ENCODE peak calls at places on chromosomes 13 and 19, in ten cellular contexts. X is stimulated activated CD4-positive, alpha-beta T cell treated with anti-CD3 and anti-CD28 coated beads, Interleukin-12 subunit alpha, Interleukin-12 subunit beta, amount 100 ng/mL, for 24 hours; C is fibroblast of pulmonary artery; Z is caudate nucleus; R is amniotic epithelial cell; I is natural killer cell; N is T-cell; B is IMR-90; M is H54; L is T1000. T is an unnamed sample.

GRCh38 chr13:97266328-97266727 is 44.2 kb downstream of the MBNL2 start:
- DNase-seq in L (no peak), Z (no peak), M (no peak), X (no peak), R (no peak), B (no peak), N (no peak), I (no peak), C (no peak), T (no peak)

GRCh38 chr19:3463039-3463958 is 17.0 kb downstream of the SMIM24 start:
- DNase-seq in C (no peak), Z (no peak), N (no peak), I (no peak), B (no peak), R (no peak), M (no peak), X (no peak), L (no peak), T (no peak)

GRCh38 chr13:30373727-30374126 is 48.6 kb upstream of the UBE2L5 start:
- DNase-seq in Z (no peak), R (no peak), X (peak), L (no peak), C (no peak), B (no peak), N (peak), I (peak), M (no peak), T (no peak)

GRCh38 chr13:46211521-46212351 is at the start of gene LRRC63:
- DNase-seq in L (peak), M (peak), X (peak), C (peak), B (no peak), Z (peak), I (peak), R (peak), N (peak), T (peak)

GRCh38 chr19:39144487-39145071 is 19.0 kb downstream of the PAK4 start:
- DNase-seq in B (peak), R (peak), N (no peak), M (no peak), X (no peak), L (no peak), C (peak), I (no peak), Z (no peak), T (no peak)

GRCh38 chr13:27952931-27953670 is 16.0 kb downstream of the CDX2 start:
- DNase-seq in R (no peak), M (no peak), N (no peak), C (no peak), B (no peak), X (no peak), Z (no peak), I (no peak), L (no peak), T (no peak)

GRCh38 chr19:14055396-14055795 is 6.5 kb downstream of the PALM3 start:
- DNase-seq in I (no peak), L (no peak), R (no peak), X (no peak), N (no peak), B (no peak), C (no peak), M (no peak), Z (no peak), T (no peak)

GRCh38 chr19:36051236-36051635 is 2.8 kb downstream of the THAP8 start:
- DNase-seq in M (no peak), L (no peak), B (no peak), N (no peak), I (no peak), X (no peak), Z (peak), R (peak), C (no peak), T (no peak)

GRCh38 chr19:3851254-3852176 is 17.3 kb downstream of the ZFR2 start:
- DNase-seq in B (no peak), X (no peak), C (no peak), M (no peak), Z (no peak), R (peak), L (no peak), I (no peak), N (no peak), T (no peak)

GRCh38 chr19:47598407-47599349 is 10.3 kb upstream of the BICRA start:
- DNase-seq in N (no peak), M (peak), X (no peak), R (peak), Z (no peak), I (no peak), B (peak), L (peak), C (peak), T (no peak)

T was measured in NCI-H1105.